ENCODE peak calls at places on chromosomes 5 and 9, in seven cellular contexts. N is keratinocyte, X is fibroblast of mammary gland, J is kidney, G is A549, L is HepG2, E is psoas muscle. F is an unnamed sample.

GRCh38 chr9:128818839-128819715 is 777 bp downstream of the ENDOG start:
- DNase-seq in N (no peak), X (no peak), J (peak; percentile 84), G (peak; percentile 35), L (no peak), E (peak; percentile 75), F (peak; percentile 29)

GRCh38 chr9:121568541-121569265 is 69.1 kb upstream of the GGTA1 start:
- DNase-seq in N (no peak), X (peak; percentile 62), J (no peak), G (no peak), L (no peak), E (peak; percentile 65), F (peak; percentile 33)

GRCh38 chr5:136082390-136083193 is 50.1 kb upstream of the SMAD5 start:
- DNase-seq in N (no peak), X (peak; percentile 79), J (peak; percentile 86), G (peak; percentile 76), L (peak; percentile 59), E (peak; percentile 74), F (peak; percentile 73)

GRCh38 chr9:113873926-113874325 is 2.2 kb upstream of the ZNF618 start:
- DNase-seq in N (no peak), X (no peak), J (no peak), G (no peak), L (no peak), E (no peak), F (no peak)

GRCh38 chr5:53161876-53162275 is 52.3 kb upstream of the MOCS2 start:
- DNase-seq in N (no peak), X (peak; percentile 62), J (no peak), G (no peak), L (no peak), E (no peak), F (peak; percentile 78)

GRCh38 chr9:99238331-99238730 is 16.2 kb downstream of the SEC61B start:
- DNase-seq in N (no peak), X (no peak), J (no peak), G (no peak), L (no peak), E (no peak), F (no peak)

GRCh38 chr5:10130881-10131280 is 118.8 kb downstream of the ATPSCKMT start:
- DNase-seq in N (no peak), X (no peak), J (no peak), G (no peak), L (no peak), E (no peak), F (no peak)

GRCh38 chr5:141692919-141693848 is 11.2 kb upstream of the ARAP3 start:
- DNase-seq in N (no peak), X (peak; percentile 62), J (no peak), G (no peak), L (no peak), E (no peak), F (peak; percentile 57)

GRCh38 chr5:177432143-177432904 is 5.8 kb downstream of the GRK6 start:
- DNase-seq in N (no peak), X (no peak), J (no peak), G (no peak), L (no peak), E (peak; percentile 70), F (no peak)

GRCh38 chr5:136457390-136458094 is 92.2 kb upstream of the TRPC7 start:
- DNase-seq in N (no peak), X (no peak), J (no peak), G (no peak), L (no peak), E (no peak), F (no peak)

GRCh38 chr9:28079677-28080076 is 506.4 kb upstream of the C9orf72 start:
- DNase-seq in N (no peak), X (no peak), J (no peak), G (no peak), L (no peak), E (no peak), F (no peak)

GRCh38 chr5:80245986-80246781 is 9.7 kb downstream of the SERINC5 start:
- DNase-seq in N (no peak), X (peak; percentile 48), J (no peak), G (no peak), L (peak; percentile 69), E (no peak), F (peak; percentile 41)

GRCh38 chr5:133449181-133449580 is 163.2 kb downstream of the FSTL4 start:
- DNase-seq in N (no peak), X (no peak), J (no peak), G (no peak), L (no peak), E (no peak), F (no peak)

GRCh38 chr5:28284788-28285187 is 1246.4 kb upstream of the CDH9 start:
- DNase-seq in N (no peak), X (no peak), J (no peak), G (no peak), L (no peak), E (no peak), F (no peak)

GRCh38 chr9:29830815-29831214 is 2257.5 kb upstream of the C9orf72 start:
- DNase-seq in N (no peak), X (peak; percentile 9), J (no peak), G (peak; percentile 0), L (peak; percentile 43), E (no peak), F (peak; percentile 68)

GRCh38 chr9:72886386-72886785 is 66.5 kb downstream of the ALDH1A1 start:
- DNase-seq in N (no peak), X (no peak), J (no peak), G (no peak), L (no peak), E (no peak), F (no peak)

GRCh38 chr9:35682083-35682482 is 7.6 kb downstream of the TPM2 start:
- DNase-seq in N (no peak), X (peak; percentile 37), J (peak; percentile 50), G (no peak), L (no peak), E (no peak), F (no peak)

GRCh38 chr9:35679766-35680330 is 6.1 kb downstream of the CA9 start:
- DNase-seq in N (no peak), X (no peak), J (peak; percentile 29), G (no peak), L (no peak), E (no peak), F (no peak)

GRCh38 chr9:35679091-35679490 is 5.4 kb downstream of the CA9 start:
- DNase-seq in N (no peak), X (no peak), J (peak; percentile 49), G (no peak), L (no peak), E (no peak), F (no peak)

GRCh38 chr9:35681341-35682002 is 7.7 kb downstream of the CA9 start:
- DNase-seq in N (no peak), X (no peak), J (peak; percentile 60), G (no peak), L (no peak), E (no peak), F (no peak)

DNA sequence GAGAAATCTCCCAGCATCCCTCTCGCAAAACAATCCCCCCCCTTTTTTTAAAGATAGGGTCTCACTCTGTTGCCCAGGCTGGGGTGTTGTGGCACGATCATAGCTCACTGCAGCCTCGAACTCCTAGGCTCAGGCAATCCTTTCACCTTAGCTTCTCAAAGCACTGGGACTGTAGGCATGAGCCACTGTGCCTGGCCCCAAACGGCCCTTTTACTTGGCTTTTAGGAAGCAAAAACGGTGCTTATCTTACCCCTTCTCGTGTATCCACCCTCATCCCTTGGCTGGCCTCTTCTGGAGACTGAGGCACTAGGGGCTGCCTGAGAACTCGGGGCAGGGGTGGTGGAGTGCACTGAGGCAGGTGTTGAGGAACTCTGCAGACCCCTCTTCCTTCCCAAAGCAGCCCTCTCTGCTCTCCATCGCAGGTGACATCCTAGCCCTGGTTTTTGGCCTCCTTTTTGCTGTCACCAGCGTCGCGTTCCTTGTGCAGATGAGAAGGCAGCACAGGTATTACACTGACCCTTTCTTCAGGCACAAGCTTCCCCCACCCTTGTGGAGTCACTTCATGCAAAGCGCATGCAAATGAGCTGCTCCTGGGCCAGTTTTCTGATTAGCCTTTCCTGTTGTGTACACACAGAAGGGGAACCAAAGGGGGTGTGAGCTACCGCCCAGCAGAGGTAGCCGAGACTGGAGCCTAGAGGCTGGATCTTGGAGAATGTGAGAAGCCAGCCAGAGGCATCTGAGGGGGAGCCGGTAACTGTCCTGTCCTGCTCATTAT is 6.8 kb downstream of the CA9 start:
- DNase-seq in N (no peak), X (no peak), J (no peak), G (no peak), L (no peak), E (no peak), F (no peak)
- H3K4me3 ChIP-seq in N (no peak overlapping the region), X (no peak overlapping the region), J (no peak overlapping the region), G (no peak overlapping the region), L (no peak overlapping the region), E (no peak overlapping the region), F (no peak overlapping the region)

GRCh38 chr9:133347515-133347984 is 381 bp downstream of the MED22 start:
- DNase-seq in N (no peak), X (no peak), J (peak; percentile 83), G (no peak), L (no peak), E (no peak), F (peak; percentile 28)
- TF ChIP-seq CTCF in N (no peak), X (no peak), J (no peak), G (no peak), L (peak; percentile 1), E (no peak), F (no peak)

GRCh38 chr5:157280927-157281326 is 15.0 kb downstream of the CYFIP2 start:
- DNase-seq in N (no peak), X (peak; percentile 94), J (no peak), G (no peak), L (no peak), E (no peak), F (peak; percentile 81)
- H3K4me3 ChIP-seq in N (no peak overlapping the region), X (no peak overlapping the region), J (no peak overlapping the region), G (no peak overlapping the region), L (no peak overlapping the region), E (no peak overlapping the region), F (no peak overlapping the region)

GRCh38 chr9:97632992-97633858 is at the start of the genes NCBP1 and TSTD2:
- DNase-seq in N (peak; percentile 71), X (peak; percentile 95), J (peak; percentile 99), G (peak; percentile 91), L (peak; percentile 95), E (peak; percentile 99), F (peak; percentile 98)

GRCh38 chr9:97632406-97632991 is 669 bp downstream of the TSTD2 start:
- DNase-seq in N (peak; percentile 19), X (peak; percentile 80), J (peak; percentile 83), G (no peak), L (no peak), E (peak; percentile 78), F (no peak)

GRCh38 chr9:97636903-97637302 is 3.3 kb downstream of the NCBP1 start:
- DNase-seq in N (no peak), X (no peak), J (no peak), G (no peak), L (no peak), E (no peak), F (no peak)

GRCh38 chr9:97635026-97635425 is 1.4 kb downstream of the NCBP1 start:
- DNase-seq in N (no peak), X (no peak), J (no peak), G (no peak), L (no peak), E (no peak), F (no peak)

DNA sequence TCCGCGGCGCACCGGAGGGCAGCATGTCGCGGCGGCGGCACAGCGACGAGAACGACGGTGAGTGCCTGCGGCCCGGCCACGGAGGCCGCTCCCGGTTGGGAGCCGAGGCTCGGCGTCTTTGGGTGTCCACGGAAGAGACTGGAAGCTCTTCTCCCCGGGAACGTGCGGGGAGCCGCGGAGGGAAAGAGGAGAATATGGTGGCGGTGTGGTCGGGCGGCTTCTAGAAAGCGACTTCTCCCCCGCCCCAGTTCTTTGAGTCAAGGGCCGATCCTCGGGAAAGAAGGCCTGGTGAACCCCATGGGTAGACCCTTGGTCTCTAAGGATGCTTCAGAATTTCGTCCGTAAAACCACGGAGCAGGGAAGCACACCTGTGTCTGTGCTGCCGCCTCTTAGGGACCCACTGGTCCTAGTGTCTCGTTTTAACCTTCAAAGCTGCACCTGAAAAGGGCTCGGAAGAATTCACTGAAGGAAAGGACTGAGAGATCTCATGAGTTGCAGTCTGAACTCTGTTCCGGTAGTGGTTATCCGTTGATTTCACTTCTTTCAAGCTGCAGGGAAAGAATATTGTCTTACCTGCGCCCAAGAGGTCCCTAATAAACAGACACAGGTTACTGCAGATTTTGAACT is 351 bp downstream of the NCBP1 start:
- DNase-seq in N (no peak), X (no peak), J (no peak), G (peak; percentile 16), L (peak; percentile 3), E (no peak), F (peak; percentile 18)
- TF ChIP-seq CTCF in N (no peak), X (no peak), J (no peak), G (peak; percentile 9), L (no peak), E (no peak), F (no peak)

F was measured in epithelial cell of esophagus.